ENCODE peak calls at places on chromosome 16, in nine cellular contexts. One of them, this sample, is unnamed.

GRCh38 chr16:3841729-3842508 is 38.6 kb downstream of the CREBBP start:
- DNase-seq in AG04449: no peak
- DNase-seq in neural crest cell: no peak
- DNase-seq in effector CD4-positive, alpha-beta T cell: no peak
- DNase-seq in activated gamma-delta T cell: no peak
- DNase-seq in RPMI8226: no peak
- DNase-seq in omental fat pad: no peak
- DNase-seq in HT-29: no peak
- DNase-seq in cerebellar nuclear complex: no peak
- DNase-seq in this sample: no peak

GRCh38 chr16:87968541-87968940 is 17.3 kb downstream of the BANP start:
- DNase-seq in cerebellar nuclear complex: no peak
- DNase-seq in RPMI8226: no peak
- DNase-seq in AG04449: no peak
- DNase-seq in omental fat pad: no peak
- DNase-seq in neural crest cell: no peak
- DNase-seq in activated gamma-delta T cell: no peak
- DNase-seq in HT-29: no peak
- DNase-seq in effector CD4-positive, alpha-beta T cell: no peak
- DNase-seq in this sample: no peak

GRCh38 chr16:10765772-10766171 is 22.1 kb downstream of the NUBP1 start:
- DNase-seq in RPMI8226: no peak
- DNase-seq in omental fat pad: no peak
- DNase-seq in HT-29: no peak
- DNase-seq in AG04449: no peak
- DNase-seq in activated gamma-delta T cell: no peak
- DNase-seq in effector CD4-positive, alpha-beta T cell: no peak
- DNase-seq in neural crest cell: no peak
- DNase-seq in cerebellar nuclear complex: no peak
- DNase-seq in this sample: no peak

GRCh38 chr16:58032710-58033293 is 7.2 kb downstream of the MMP15 start:
- DNase-seq in activated gamma-delta T cell: no peak
- DNase-seq in effector CD4-positive, alpha-beta T cell: no peak
- DNase-seq in neural crest cell: no peak
- DNase-seq in omental fat pad: no peak
- DNase-seq in HT-29: no peak
- DNase-seq in RPMI8226: no peak
- DNase-seq in AG04449: no peak
- DNase-seq in cerebellar nuclear complex: no peak
- DNase-seq in this sample: peak; percentile 72

GRCh38 chr16:50722960-50723359 is 18.9 kb upstream of the CYLD start:
- DNase-seq in omental fat pad: no peak
- DNase-seq in effector CD4-positive, alpha-beta T cell: no peak
- DNase-seq in cerebellar nuclear complex: no peak
- DNase-seq in HT-29: no peak
- DNase-seq in RPMI8226: no peak
- DNase-seq in neural crest cell: no peak
- DNase-seq in AG04449: no peak
- DNase-seq in activated gamma-delta T cell: no peak
- DNase-seq in this sample: no peak

GRCh38 chr16:79301036-79301435 is 299.5 kb downstream of the MAF start:
- DNase-seq in effector CD4-positive, alpha-beta T cell: no peak
- DNase-seq in activated gamma-delta T cell: no peak
- DNase-seq in neural crest cell: no peak
- DNase-seq in RPMI8226: no peak
- DNase-seq in AG04449: no peak
- DNase-seq in cerebellar nuclear complex: no peak
- DNase-seq in HT-29: no peak
- DNase-seq in omental fat pad: no peak
- DNase-seq in this sample: no peak

GRCh38 chr16:31064882-31065461 is 9.1 kb downstream of the ZNF668 start:
- DNase-seq in RPMI8226: no peak
- DNase-seq in HT-29: peak; percentile 57
- DNase-seq in neural crest cell: no peak
- DNase-seq in effector CD4-positive, alpha-beta T cell: no peak
- DNase-seq in cerebellar nuclear complex: no peak
- DNase-seq in omental fat pad: peak; percentile 31
- DNase-seq in AG04449: peak; percentile 82
- DNase-seq in activated gamma-delta T cell: no peak
- DNase-seq in this sample: no peak

GRCh38 chr16:49652441-49653175 is 203.3 kb downstream of the ZNF423 start:
- DNase-seq in cerebellar nuclear complex: no peak
- DNase-seq in omental fat pad: no peak
- DNase-seq in activated gamma-delta T cell: no peak
- DNase-seq in neural crest cell: no peak
- DNase-seq in effector CD4-positive, alpha-beta T cell: no peak
- DNase-seq in HT-29: no peak
- DNase-seq in AG04449: peak; percentile 44
- DNase-seq in RPMI8226: no peak
- DNase-seq in this sample: no peak

GRCh38 chr16:82633964-82634600 is 7.3 kb downstream of the CDH13 start:
- DNase-seq in HT-29: no peak
- DNase-seq in activated gamma-delta T cell: no peak
- DNase-seq in effector CD4-positive, alpha-beta T cell: no peak
- DNase-seq in omental fat pad: no peak
- DNase-seq in neural crest cell: peak; percentile 41
- DNase-seq in cerebellar nuclear complex: no peak
- DNase-seq in RPMI8226: no peak
- DNase-seq in AG04449: no peak
- DNase-seq in this sample: no peak

GRCh38 chr16:11128211-11129123 is 127.5 kb downstream of the SOCS1 start:
- DNase-seq in cerebellar nuclear complex: no peak
- DNase-seq in AG04449: no peak
- DNase-seq in effector CD4-positive, alpha-beta T cell: no peak
- DNase-seq in omental fat pad: no peak
- DNase-seq in HT-29: no peak
- DNase-seq in neural crest cell: no peak
- DNase-seq in RPMI8226: no peak
- DNase-seq in activated gamma-delta T cell: no peak
- DNase-seq in this sample: no peak

GRCh38 chr16:85418978-85419491 is 194.1 kb upstream of the GSE1 start:
- DNase-seq in RPMI8226: peak; percentile 2
- DNase-seq in effector CD4-positive, alpha-beta T cell: no peak
- DNase-seq in cerebellar nuclear complex: no peak
- DNase-seq in AG04449: no peak
- DNase-seq in activated gamma-delta T cell: no peak
- DNase-seq in neural crest cell: no peak
- DNase-seq in omental fat pad: no peak
- DNase-seq in HT-29: no peak
- DNase-seq in this sample: no peak

GRCh38 chr16:6250516-6250915 is 1082.1 kb upstream of the RBFOX1 start:
- DNase-seq in activated gamma-delta T cell: no peak
- DNase-seq in cerebellar nuclear complex: peak; percentile 50
- DNase-seq in neural crest cell: no peak
- DNase-seq in omental fat pad: no peak
- DNase-seq in AG04449: no peak
- DNase-seq in HT-29: no peak
- DNase-seq in RPMI8226: no peak
- DNase-seq in effector CD4-positive, alpha-beta T cell: no peak
- DNase-seq in this sample: no peak

GRCh38 chr16:29808219-29808900 is 2.0 kb downstream of the MAZ start:
- DNase-seq in RPMI8226: peak; percentile 71
- DNase-seq in neural crest cell: no peak
- DNase-seq in cerebellar nuclear complex: no peak
- DNase-seq in activated gamma-delta T cell: no peak
- DNase-seq in HT-29: no peak
- DNase-seq in AG04449: no peak
- DNase-seq in omental fat pad: no peak
- DNase-seq in effector CD4-positive, alpha-beta T cell: no peak
- DNase-seq in this sample: no peak

GRCh38 chr16:57711-58110 is 4.1 kb downstream of the SNRNP25 start:
- DNase-seq in omental fat pad: no peak
- DNase-seq in RPMI8226: no peak
- DNase-seq in activated gamma-delta T cell: no peak
- DNase-seq in cerebellar nuclear complex: no peak
- DNase-seq in effector CD4-positive, alpha-beta T cell: no peak
- DNase-seq in neural crest cell: no peak
- DNase-seq in AG04449: no peak
- DNase-seq in HT-29: no peak
- DNase-seq in this sample: peak; percentile 3

GRCh38 chr16:25633549-25633948 is 58.2 kb upstream of the HS3ST4 start:
- DNase-seq in effector CD4-positive, alpha-beta T cell: no peak
- DNase-seq in omental fat pad: no peak
- DNase-seq in neural crest cell: no peak
- DNase-seq in activated gamma-delta T cell: no peak
- DNase-seq in cerebellar nuclear complex: no peak
- DNase-seq in RPMI8226: no peak
- DNase-seq in AG04449: no peak
- DNase-seq in HT-29: peak; percentile 17
- DNase-seq in this sample: no peak

GRCh38 chr16:86531193-86531550 is 20.8 kb downstream of the FOXF1 start:
- DNase-seq in cerebellar nuclear complex: no peak
- DNase-seq in RPMI8226: no peak
- DNase-seq in effector CD4-positive, alpha-beta T cell: no peak
- DNase-seq in omental fat pad: no peak
- DNase-seq in neural crest cell: no peak
- DNase-seq in activated gamma-delta T cell: no peak
- DNase-seq in AG04449: no peak
- DNase-seq in HT-29: no peak
- DNase-seq in this sample: no peak